ENCODE peak calls at places on chromosome 3, in seven cellular contexts. B is EL; G is HTR-8/SVneo; O is mesendoderm; U is cardiac fibroblast; M is HT1080; S is activated CD8-positive, alpha-beta memory T cell treated with anti-CD3 and anti-CD28 coated beads, Interleukin-2, amount 50 U/mL, for 4 hours. L is an unnamed sample.

GRCh38 chr3:112814256-112814655 is 32.4 kb downstream of the CD200R1L start:
- DNase-seq in B (peak; percentile 57), G (peak; percentile 37), O (peak; percentile 53), U (peak; percentile 92), M (peak; percentile 67), S (no peak), L (no peak)

GRCh38 chr3:5239602-5240001 is 52.1 kb downstream of the EDEM1 start:
- DNase-seq in B (no peak), G (no peak), O (peak; percentile 21), U (peak; percentile 32), M (peak; percentile 52), S (no peak), L (no peak)

GRCh38 chr3:10515884-10516495 is 10.6 kb upstream of the ATP2B2 start:
- DNase-seq in B (no peak), G (no peak), O (peak; percentile 45), U (no peak), M (no peak), S (no peak), L (no peak)

GRCh38 chr3:13884851-13885703 is 5.2 kb upstream of the WNT7A start:
- DNase-seq in B (peak; percentile 27), G (peak; percentile 49), O (peak; percentile 69), U (peak; percentile 4), M (peak; percentile 31), S (peak; percentile 67), L (no peak)

GRCh38 chr3:7602297-7602696 is 741.4 kb downstream of the GRM7 start:
- DNase-seq in B (no peak), G (no peak), O (peak; percentile 2), U (no peak), M (no peak), S (no peak), L (no peak)

GRCh38 chr3:122481390-122481789 is 33.3 kb downstream of the KPNA1 start:
- DNase-seq in B (no peak), G (no peak), O (no peak), U (no peak), M (no peak), S (no peak), L (no peak)

GRCh38 chr3:129118745-129119144 is 2.9 kb downstream of the RAB43 start:
- DNase-seq in B (no peak), G (no peak), O (no peak), U (no peak), M (no peak), S (no peak), L (no peak)

GRCh38 chr3:100231668-100232067 is 29.1 kb upstream of the TBC1D23 start:
- DNase-seq in B (peak; percentile 45), G (no peak), O (no peak), U (peak; percentile 32), M (no peak), S (no peak), L (no peak)

GRCh38 chr3:139310474-139310933 is 33.3 kb upstream of the MRPS22 start:
- DNase-seq in B (peak; percentile 93), G (peak; percentile 60), O (no peak), U (peak; percentile 76), M (peak; percentile 94), S (no peak), L (peak; percentile 76)

GRCh38 chr3:170055209-170055608 is 17.4 kb downstream of the GPR160 start:
- DNase-seq in B (peak; percentile 41), G (no peak), O (no peak), U (peak; percentile 44), M (peak; percentile 71), S (no peak), L (no peak)

GRCh38 chr3:100810671-100811070 is 101.4 kb downstream of the TFG start:
- DNase-seq in B (peak; percentile 81), G (no peak), O (no peak), U (peak; percentile 34), M (peak; percentile 24), S (no peak), L (no peak)

GRCh38 chr3:126743350-126743749 is 39.3 kb downstream of the CHCHD6 start:
- DNase-seq in B (no peak), G (no peak), O (peak; percentile 55), U (no peak), M (no peak), S (no peak), L (no peak)

GRCh38 chr3:101963902-101964362 is 114.6 kb downstream of the NFKBIZ start:
- DNase-seq in B (peak; percentile 39), G (no peak), O (no peak), U (peak; percentile 81), M (peak; percentile 82), S (no peak), L (no peak)

GRCh38 chr3:123090700-123091585 is 24.1 kb downstream of the PDIA5 start:
- DNase-seq in B (no peak), G (no peak), O (no peak), U (no peak), M (peak; percentile 51), S (no peak), L (no peak)

GRCh38 chr3:158509891-158510290 is 61.1 kb upstream of the MLF1 start:
- DNase-seq in B (no peak), G (no peak), O (no peak), U (no peak), M (no peak), S (no peak), L (no peak)

GRCh38 chr3:18772699-18773305 is 347.7 kb upstream of the SATB1 start:
- DNase-seq in B (no peak), G (no peak), O (peak; percentile 87), U (no peak), M (no peak), S (no peak), L (no peak)

L was measured in T1000.